ENCODE peak calls at places on chromosomes 4 and X, in ten cellular contexts. One of them, this sample, is unnamed.

GRCh38 chrX:153400146-153401132 is 711 bp downstream of the PNMA6E start:
- DNase-seq in RWPE2: no peak
- DNase-seq in OCI-M1: peak; percentile 78
- DNase-seq in Peyer's patch: peak; percentile 66
- DNase-seq in Daoy: peak; percentile 49
- DNase-seq in breast epithelium: no peak
- DNase-seq in pons: no peak
- DNase-seq in stimulated activated naive B cell treated with anti-CD40 and anti-IgM and Interleukin-4, amounts not matched to agents 10 μg/mL and 1 μg/mL and 100 μg/mL, for 72 hours: no peak
- DNase-seq in kidney epithelial cell: no peak
- DNase-seq in stimulated activated CD4-positive, alpha-beta T cell treated with anti-CD3 and anti-CD28 coated beads, Interleukin-15, amount 100 ng/mL, for 1 hour: no peak
- DNase-seq in this sample: peak; percentile 10

GRCh38 chr4:134539729-134540231 is 338.2 kb upstream of the PABPC4L start:
- DNase-seq in stimulated activated naive B cell treated with anti-CD40 and anti-IgM and Interleukin-4, amounts not matched to agents 10 μg/mL and 1 μg/mL and 100 μg/mL, for 72 hours: no peak
- DNase-seq in breast epithelium: no peak
- DNase-seq in Peyer's patch: no peak
- DNase-seq in kidney epithelial cell: no peak
- DNase-seq in RWPE2: no peak
- DNase-seq in OCI-M1: no peak
- DNase-seq in Daoy: no peak
- DNase-seq in pons: no peak
- DNase-seq in stimulated activated CD4-positive, alpha-beta T cell treated with anti-CD3 and anti-CD28 coated beads, Interleukin-15, amount 100 ng/mL, for 1 hour: no peak
- DNase-seq in this sample: no peak

GRCh38 chr4:86592553-86593249 is 1.4 kb upstream of the PTPN13 start:
- DNase-seq in OCI-M1: no peak
- DNase-seq in breast epithelium: no peak
- DNase-seq in stimulated activated CD4-positive, alpha-beta T cell treated with anti-CD3 and anti-CD28 coated beads, Interleukin-15, amount 100 ng/mL, for 1 hour: no peak
- DNase-seq in stimulated activated naive B cell treated with anti-CD40 and anti-IgM and Interleukin-4, amounts not matched to agents 10 μg/mL and 1 μg/mL and 100 μg/mL, for 72 hours: no peak
- DNase-seq in Daoy: no peak
- DNase-seq in RWPE2: no peak
- DNase-seq in Peyer's patch: no peak
- DNase-seq in pons: no peak
- DNase-seq in kidney epithelial cell: no peak
- DNase-seq in this sample: peak; percentile 71

GRCh38 chr4:9946171-9946570 is 75.1 kb downstream of the SLC2A9 start:
- DNase-seq in pons: no peak
- DNase-seq in kidney epithelial cell: no peak
- DNase-seq in OCI-M1: no peak
- DNase-seq in breast epithelium: no peak
- DNase-seq in RWPE2: no peak
- DNase-seq in Daoy: no peak
- DNase-seq in Peyer's patch: no peak
- DNase-seq in stimulated activated naive B cell treated with anti-CD40 and anti-IgM and Interleukin-4, amounts not matched to agents 10 μg/mL and 1 μg/mL and 100 μg/mL, for 72 hours: no peak
- DNase-seq in stimulated activated CD4-positive, alpha-beta T cell treated with anti-CD3 and anti-CD28 coated beads, Interleukin-15, amount 100 ng/mL, for 1 hour: no peak
- DNase-seq in this sample: no peak

GRCh38 chr4:173057906-173058305 is 110.7 kb upstream of the GALNT7 start:
- DNase-seq in pons: no peak
- DNase-seq in OCI-M1: peak; percentile 23
- DNase-seq in breast epithelium: no peak
- DNase-seq in Peyer's patch: no peak
- DNase-seq in kidney epithelial cell: no peak
- DNase-seq in Daoy: peak; percentile 4
- DNase-seq in stimulated activated naive B cell treated with anti-CD40 and anti-IgM and Interleukin-4, amounts not matched to agents 10 μg/mL and 1 μg/mL and 100 μg/mL, for 72 hours: no peak
- DNase-seq in RWPE2: no peak
- DNase-seq in stimulated activated CD4-positive, alpha-beta T cell treated with anti-CD3 and anti-CD28 coated beads, Interleukin-15, amount 100 ng/mL, for 1 hour: no peak
- DNase-seq in this sample: peak; percentile 78

GRCh38 chr4:184471872-184472539 is 2.3 kb downstream of the IRF2 start:
- DNase-seq in Peyer's patch: no peak
- DNase-seq in stimulated activated CD4-positive, alpha-beta T cell treated with anti-CD3 and anti-CD28 coated beads, Interleukin-15, amount 100 ng/mL, for 1 hour: no peak
- DNase-seq in breast epithelium: no peak
- DNase-seq in stimulated activated naive B cell treated with anti-CD40 and anti-IgM and Interleukin-4, amounts not matched to agents 10 μg/mL and 1 μg/mL and 100 μg/mL, for 72 hours: no peak
- DNase-seq in RWPE2: no peak
- DNase-seq in Daoy: peak; percentile 14
- DNase-seq in pons: peak; percentile 69
- DNase-seq in kidney epithelial cell: no peak
- DNase-seq in OCI-M1: peak; percentile 66
- DNase-seq in this sample: no peak

GRCh38 chrX:66680451-66680850 is 41.6 kb upstream of the EDA2R start:
- DNase-seq in Daoy: no peak
- DNase-seq in kidney epithelial cell: no peak
- DNase-seq in stimulated activated CD4-positive, alpha-beta T cell treated with anti-CD3 and anti-CD28 coated beads, Interleukin-15, amount 100 ng/mL, for 1 hour: no peak
- DNase-seq in breast epithelium: no peak
- DNase-seq in RWPE2: no peak
- DNase-seq in stimulated activated naive B cell treated with anti-CD40 and anti-IgM and Interleukin-4, amounts not matched to agents 10 μg/mL and 1 μg/mL and 100 μg/mL, for 72 hours: no peak
- DNase-seq in pons: no peak
- DNase-seq in OCI-M1: no peak
- DNase-seq in Peyer's patch: no peak
- DNase-seq in this sample: no peak

GRCh38 chrX:103423955-103424640 is 47.8 kb downstream of the BEX3 start:
- DNase-seq in OCI-M1: no peak
- DNase-seq in kidney epithelial cell: no peak
- DNase-seq in stimulated activated CD4-positive, alpha-beta T cell treated with anti-CD3 and anti-CD28 coated beads, Interleukin-15, amount 100 ng/mL, for 1 hour: no peak
- DNase-seq in RWPE2: no peak
- DNase-seq in Peyer's patch: no peak
- DNase-seq in stimulated activated naive B cell treated with anti-CD40 and anti-IgM and Interleukin-4, amounts not matched to agents 10 μg/mL and 1 μg/mL and 100 μg/mL, for 72 hours: no peak
- DNase-seq in Daoy: no peak
- DNase-seq in pons: peak; percentile 33
- DNase-seq in breast epithelium: no peak
- DNase-seq in this sample: no peak

GRCh38 chrX:68717663-68718442 is 70.4 kb downstream of the STARD8 start:
- DNase-seq in pons: no peak
- DNase-seq in stimulated activated CD4-positive, alpha-beta T cell treated with anti-CD3 and anti-CD28 coated beads, Interleukin-15, amount 100 ng/mL, for 1 hour: no peak
- DNase-seq in breast epithelium: no peak
- DNase-seq in OCI-M1: no peak
- DNase-seq in Peyer's patch: peak; percentile 19
- DNase-seq in stimulated activated naive B cell treated with anti-CD40 and anti-IgM and Interleukin-4, amounts not matched to agents 10 μg/mL and 1 μg/mL and 100 μg/mL, for 72 hours: no peak
- DNase-seq in kidney epithelial cell: no peak
- DNase-seq in Daoy: no peak
- DNase-seq in RWPE2: no peak
- DNase-seq in this sample: no peak

GRCh38 chrX:23773601-23774175 is 9.3 kb upstream of the SAT1 start:
- DNase-seq in breast epithelium: no peak
- DNase-seq in pons: peak; percentile 34
- DNase-seq in kidney epithelial cell: no peak
- DNase-seq in stimulated activated naive B cell treated with anti-CD40 and anti-IgM and Interleukin-4, amounts not matched to agents 10 μg/mL and 1 μg/mL and 100 μg/mL, for 72 hours: no peak
- DNase-seq in Peyer's patch: peak; percentile 73
- DNase-seq in stimulated activated CD4-positive, alpha-beta T cell treated with anti-CD3 and anti-CD28 coated beads, Interleukin-15, amount 100 ng/mL, for 1 hour: no peak
- DNase-seq in OCI-M1: peak; percentile 61
- DNase-seq in Daoy: peak; percentile 21
- DNase-seq in RWPE2: no peak
- DNase-seq in this sample: no peak

GRCh38 chrX:44980883-44981282 is 107.9 kb downstream of the KDM6A start:
- DNase-seq in Peyer's patch: no peak
- DNase-seq in stimulated activated CD4-positive, alpha-beta T cell treated with anti-CD3 and anti-CD28 coated beads, Interleukin-15, amount 100 ng/mL, for 1 hour: no peak
- DNase-seq in OCI-M1: no peak
- DNase-seq in stimulated activated naive B cell treated with anti-CD40 and anti-IgM and Interleukin-4, amounts not matched to agents 10 μg/mL and 1 μg/mL and 100 μg/mL, for 72 hours: no peak
- DNase-seq in Daoy: no peak
- DNase-seq in RWPE2: no peak
- DNase-seq in pons: no peak
- DNase-seq in kidney epithelial cell: no peak
- DNase-seq in breast epithelium: no peak
- DNase-seq in this sample: no peak

GRCh38 chr4:26321326-26322276 is 787 bp downstream of the RBPJ start:
- DNase-seq in Peyer's patch: peak; percentile 55
- DNase-seq in breast epithelium: no peak
- DNase-seq in stimulated activated naive B cell treated with anti-CD40 and anti-IgM and Interleukin-4, amounts not matched to agents 10 μg/mL and 1 μg/mL and 100 μg/mL, for 72 hours: no peak
- DNase-seq in Daoy: peak; percentile 34
- DNase-seq in pons: peak; percentile 52
- DNase-seq in kidney epithelial cell: no peak
- DNase-seq in stimulated activated CD4-positive, alpha-beta T cell treated with anti-CD3 and anti-CD28 coated beads, Interleukin-15, amount 100 ng/mL, for 1 hour: no peak
- DNase-seq in RWPE2: no peak
- DNase-seq in OCI-M1: peak; percentile 59
- DNase-seq in this sample: no peak

GRCh38 chr4:85726555-85726954 is 251.6 kb downstream of the ARHGAP24 start:
- DNase-seq in stimulated activated naive B cell treated with anti-CD40 and anti-IgM and Interleukin-4, amounts not matched to agents 10 μg/mL and 1 μg/mL and 100 μg/mL, for 72 hours: no peak
- DNase-seq in breast epithelium: no peak
- DNase-seq in RWPE2: no peak
- DNase-seq in pons: no peak
- DNase-seq in Peyer's patch: no peak
- DNase-seq in kidney epithelial cell: no peak
- DNase-seq in stimulated activated CD4-positive, alpha-beta T cell treated with anti-CD3 and anti-CD28 coated beads, Interleukin-15, amount 100 ng/mL, for 1 hour: no peak
- DNase-seq in OCI-M1: peak; percentile 57
- DNase-seq in Daoy: no peak
- DNase-seq in this sample: no peak

GRCh38 chr4:102620697-102621497 is 119.7 kb downstream of the NFKB1 start:
- DNase-seq in kidney epithelial cell: peak; percentile 69
- DNase-seq in RWPE2: no peak
- DNase-seq in OCI-M1: peak; percentile 72
- DNase-seq in Daoy: peak; percentile 43
- DNase-seq in pons: peak; percentile 87
- DNase-seq in breast epithelium: no peak
- DNase-seq in stimulated activated CD4-positive, alpha-beta T cell treated with anti-CD3 and anti-CD28 coated beads, Interleukin-15, amount 100 ng/mL, for 1 hour: no peak
- DNase-seq in stimulated activated naive B cell treated with anti-CD40 and anti-IgM and Interleukin-4, amounts not matched to agents 10 μg/mL and 1 μg/mL and 100 μg/mL, for 72 hours: no peak
- DNase-seq in Peyer's patch: peak; percentile 66
- DNase-seq in this sample: peak; percentile 93

GRCh38 chrX:134484039-134484438 is 24.1 kb downstream of the HPRT1 start:
- DNase-seq in Daoy: peak; percentile 7
- DNase-seq in OCI-M1: peak; percentile 73
- DNase-seq in pons: peak; percentile 60
- DNase-seq in stimulated activated naive B cell treated with anti-CD40 and anti-IgM and Interleukin-4, amounts not matched to agents 10 μg/mL and 1 μg/mL and 100 μg/mL, for 72 hours: no peak
- DNase-seq in breast epithelium: no peak
- DNase-seq in kidney epithelial cell: no peak
- DNase-seq in Peyer's patch: no peak
- DNase-seq in RWPE2: no peak
- DNase-seq in stimulated activated CD4-positive, alpha-beta T cell treated with anti-CD3 and anti-CD28 coated beads, Interleukin-15, amount 100 ng/mL, for 1 hour: no peak
- DNase-seq in this sample: peak; percentile 43

GRCh38 chr4:119656986-119657635 is 28.5 kb upstream of the PDE5A start:
- DNase-seq in OCI-M1: no peak
- DNase-seq in stimulated activated naive B cell treated with anti-CD40 and anti-IgM and Interleukin-4, amounts not matched to agents 10 μg/mL and 1 μg/mL and 100 μg/mL, for 72 hours: no peak
- DNase-seq in Daoy: peak; percentile 31
- DNase-seq in kidney epithelial cell: peak; percentile 10
- DNase-seq in Peyer's patch: no peak
- DNase-seq in stimulated activated CD4-positive, alpha-beta T cell treated with anti-CD3 and anti-CD28 coated beads, Interleukin-15, amount 100 ng/mL, for 1 hour: no peak
- DNase-seq in breast epithelium: no peak
- DNase-seq in RWPE2: no peak
- DNase-seq in pons: no peak
- DNase-seq in this sample: no peak

GRCh38 chr4:170853422-170854021 is 763.8 kb upstream of the AADAT start:
- DNase-seq in kidney epithelial cell: no peak
- DNase-seq in stimulated activated naive B cell treated with anti-CD40 and anti-IgM and Interleukin-4, amounts not matched to agents 10 μg/mL and 1 μg/mL and 100 μg/mL, for 72 hours: no peak
- DNase-seq in stimulated activated CD4-positive, alpha-beta T cell treated with anti-CD3 and anti-CD28 coated beads, Interleukin-15, amount 100 ng/mL, for 1 hour: no peak
- DNase-seq in breast epithelium: peak; percentile 52
- DNase-seq in pons: peak; percentile 32
- DNase-seq in RWPE2: no peak
- DNase-seq in Daoy: no peak
- DNase-seq in Peyer's patch: peak; percentile 65
- DNase-seq in OCI-M1: peak; percentile 87
- DNase-seq in this sample: peak; percentile 33

GRCh38 chr4:82428526-82428968 is 1.7 kb downstream of the HNRNPDL start:
- DNase-seq in stimulated activated CD4-positive, alpha-beta T cell treated with anti-CD3 and anti-CD28 coated beads, Interleukin-15, amount 100 ng/mL, for 1 hour: no peak
- DNase-seq in Peyer's patch: no peak
- DNase-seq in kidney epithelial cell: no peak
- DNase-seq in OCI-M1: no peak
- DNase-seq in RWPE2: no peak
- DNase-seq in Daoy: no peak
- DNase-seq in pons: no peak
- DNase-seq in stimulated activated naive B cell treated with anti-CD40 and anti-IgM and Interleukin-4, amounts not matched to agents 10 μg/mL and 1 μg/mL and 100 μg/mL, for 72 hours: no peak
- DNase-seq in breast epithelium: no peak
- DNase-seq in this sample: no peak

GRCh38 chr4:129641179-129641578 is 545.2 kb downstream of the C4orf33 start:
- DNase-seq in kidney epithelial cell: peak; percentile 4
- DNase-seq in pons: peak; percentile 60
- DNase-seq in RWPE2: no peak
- DNase-seq in stimulated activated naive B cell treated with anti-CD40 and anti-IgM and Interleukin-4, amounts not matched to agents 10 μg/mL and 1 μg/mL and 100 μg/mL, for 72 hours: peak; percentile 11
- DNase-seq in Daoy: no peak
- DNase-seq in stimulated activated CD4-positive, alpha-beta T cell treated with anti-CD3 and anti-CD28 coated beads, Interleukin-15, amount 100 ng/mL, for 1 hour: no peak
- DNase-seq in Peyer's patch: peak; percentile 76
- DNase-seq in OCI-M1: peak; percentile 92
- DNase-seq in breast epithelium: no peak
- DNase-seq in this sample: peak; percentile 20

GRCh38 chrX:85906399-85906798 is 141.0 kb downstream of the CHM start:
- DNase-seq in stimulated activated naive B cell treated with anti-CD40 and anti-IgM and Interleukin-4, amounts not matched to agents 10 μg/mL and 1 μg/mL and 100 μg/mL, for 72 hours: no peak
- DNase-seq in Daoy: no peak
- DNase-seq in breast epithelium: no peak
- DNase-seq in Peyer's patch: no peak
- DNase-seq in stimulated activated CD4-positive, alpha-beta T cell treated with anti-CD3 and anti-CD28 coated beads, Interleukin-15, amount 100 ng/mL, for 1 hour: no peak
- DNase-seq in pons: no peak
- DNase-seq in OCI-M1: no peak
- DNase-seq in RWPE2: no peak
- DNase-seq in kidney epithelial cell: no peak
- DNase-seq in this sample: no peak

GRCh38 chrX:110167952-110168451 is 149.9 kb downstream of the AMMECR1 start:
- DNase-seq in breast epithelium: no peak
- DNase-seq in stimulated activated naive B cell treated with anti-CD40 and anti-IgM and Interleukin-4, amounts not matched to agents 10 μg/mL and 1 μg/mL and 100 μg/mL, for 72 hours: peak; percentile 14
- DNase-seq in pons: no peak
- DNase-seq in kidney epithelial cell: no peak
- DNase-seq in Peyer's patch: no peak
- DNase-seq in stimulated activated CD4-positive, alpha-beta T cell treated with anti-CD3 and anti-CD28 coated beads, Interleukin-15, amount 100 ng/mL, for 1 hour: peak; percentile 12
- DNase-seq in Daoy: peak; percentile 26
- DNase-seq in RWPE2: no peak
- DNase-seq in OCI-M1: peak; percentile 46
- DNase-seq in this sample: peak; percentile 44

GRCh38 chr4:75107703-75108612 is 175.0 kb downstream of the PARM1 start:
- DNase-seq in stimulated activated CD4-positive, alpha-beta T cell treated with anti-CD3 and anti-CD28 coated beads, Interleukin-15, amount 100 ng/mL, for 1 hour: no peak
- DNase-seq in pons: peak; percentile 8
- DNase-seq in OCI-M1: peak; percentile 4
- DNase-seq in breast epithelium: no peak
- DNase-seq in Daoy: no peak
- DNase-seq in kidney epithelial cell: no peak
- DNase-seq in RWPE2: no peak
- DNase-seq in stimulated activated naive B cell treated with anti-CD40 and anti-IgM and Interleukin-4, amounts not matched to agents 10 μg/mL and 1 μg/mL and 100 μg/mL, for 72 hours: no peak
- DNase-seq in Peyer's patch: no peak
- DNase-seq in this sample: no peak

GRCh38 chr4:68175562-68176155 is 46.0 kb upstream of the TMPRSS11F start:
- DNase-seq in Peyer's patch: no peak
- DNase-seq in pons: peak; percentile 76
- DNase-seq in breast epithelium: no peak
- DNase-seq in OCI-M1: peak; percentile 93
- DNase-seq in RWPE2: no peak
- DNase-seq in kidney epithelial cell: peak; percentile 21
- DNase-seq in Daoy: no peak
- DNase-seq in stimulated activated naive B cell treated with anti-CD40 and anti-IgM and Interleukin-4, amounts not matched to agents 10 μg/mL and 1 μg/mL and 100 μg/mL, for 72 hours: peak; percentile 26
- DNase-seq in stimulated activated CD4-positive, alpha-beta T cell treated with anti-CD3 and anti-CD28 coated beads, Interleukin-15, amount 100 ng/mL, for 1 hour: no peak
- DNase-seq in this sample: peak; percentile 38

GRCh38 chr4:163707873-163708272 is 213.4 kb downstream of the TMA16 start:
- DNase-seq in Peyer's patch: no peak
- DNase-seq in breast epithelium: no peak
- DNase-seq in OCI-M1: peak; percentile 14
- DNase-seq in kidney epithelial cell: no peak
- DNase-seq in Daoy: no peak
- DNase-seq in RWPE2: no peak
- DNase-seq in stimulated activated naive B cell treated with anti-CD40 and anti-IgM and Interleukin-4, amounts not matched to agents 10 μg/mL and 1 μg/mL and 100 μg/mL, for 72 hours: no peak
- DNase-seq in stimulated activated CD4-positive, alpha-beta T cell treated with anti-CD3 and anti-CD28 coated beads, Interleukin-15, amount 100 ng/mL, for 1 hour: no peak
- DNase-seq in pons: no peak
- DNase-seq in this sample: no peak

GRCh38 chrX:47797084-47797483 is 39.6 kb upstream of the ZNF81 start:
- DNase-seq in pons: no peak
- DNase-seq in Daoy: no peak
- DNase-seq in RWPE2: no peak
- DNase-seq in kidney epithelial cell: no peak
- DNase-seq in stimulated activated naive B cell treated with anti-CD40 and anti-IgM and Interleukin-4, amounts not matched to agents 10 μg/mL and 1 μg/mL and 100 μg/mL, for 72 hours: no peak
- DNase-seq in breast epithelium: no peak
- DNase-seq in OCI-M1: no peak
- DNase-seq in stimulated activated CD4-positive, alpha-beta T cell treated with anti-CD3 and anti-CD28 coated beads, Interleukin-15, amount 100 ng/mL, for 1 hour: no peak
- DNase-seq in Peyer's patch: no peak
- DNase-seq in this sample: no peak

GRCh38 chrX:103562801-103563200 is 22.5 kb upstream of the TCEAL4 start:
- DNase-seq in kidney epithelial cell: no peak
- DNase-seq in Peyer's patch: no peak
- DNase-seq in RWPE2: no peak
- DNase-seq in stimulated activated CD4-positive, alpha-beta T cell treated with anti-CD3 and anti-CD28 coated beads, Interleukin-15, amount 100 ng/mL, for 1 hour: no peak
- DNase-seq in breast epithelium: no peak
- DNase-seq in pons: no peak
- DNase-seq in OCI-M1: no peak
- DNase-seq in Daoy: peak; percentile 21
- DNase-seq in stimulated activated naive B cell treated with anti-CD40 and anti-IgM and Interleukin-4, amounts not matched to agents 10 μg/mL and 1 μg/mL and 100 μg/mL, for 72 hours: no peak
- DNase-seq in this sample: no peak

GRCh38 chr4:56907009-56907408 is 691 bp upstream of the REST start:
- DNase-seq in OCI-M1: no peak
- DNase-seq in Daoy: no peak
- DNase-seq in RWPE2: no peak
- DNase-seq in stimulated activated CD4-positive, alpha-beta T cell treated with anti-CD3 and anti-CD28 coated beads, Interleukin-15, amount 100 ng/mL, for 1 hour: no peak
- DNase-seq in Peyer's patch: peak; percentile 48
- DNase-seq in pons: no peak
- DNase-seq in kidney epithelial cell: no peak
- DNase-seq in breast epithelium: no peak
- DNase-seq in stimulated activated naive B cell treated with anti-CD40 and anti-IgM and Interleukin-4, amounts not matched to agents 10 μg/mL and 1 μg/mL and 100 μg/mL, for 72 hours: no peak
- DNase-seq in this sample: no peak

GRCh38 chrX:40088299-40088625 is 9.5 kb downstream of the BCOR start:
- DNase-seq in RWPE2: no peak
- DNase-seq in stimulated activated naive B cell treated with anti-CD40 and anti-IgM and Interleukin-4, amounts not matched to agents 10 μg/mL and 1 μg/mL and 100 μg/mL, for 72 hours: no peak
- DNase-seq in kidney epithelial cell: no peak
- DNase-seq in breast epithelium: no peak
- DNase-seq in pons: no peak
- DNase-seq in Peyer's patch: no peak
- DNase-seq in stimulated activated CD4-positive, alpha-beta T cell treated with anti-CD3 and anti-CD28 coated beads, Interleukin-15, amount 100 ng/mL, for 1 hour: no peak
- DNase-seq in Daoy: no peak
- DNase-seq in OCI-M1: no peak
- DNase-seq in this sample: no peak

This sample was measured in RCC 7860.